ENCODE peak calls at places on chromosomes 13 and 19, in four cellular contexts. H is fibroblast of lung, C is GM23338, B is dorsolateral prefrontal cortex. F is an unnamed sample.
A peak's percentile ranks its signal among the peaks of the same experiment; 100 is the strongest.

GRCh38 chr19:10270180-10270615 is 722 bp upstream of the ICAM1 start:
- DNase-seq in B (peak; percentile 27), H (no peak), C (peak; percentile 47), F (peak; percentile 72)

GRCh38 chr19:8149261-8150094 is at the start of gene FBN3:
- DNase-seq in C (peak; percentile 79), B (no peak), H (no peak), F (peak; percentile 37)

GRCh38 chr19:51821921-51822716 is 27.2 kb downstream of the FPR3 start:
- DNase-seq in H (no peak), B (no peak), C (no peak), F (no peak)

GRCh38 chr19:1068111-1069001 is 1.4 kb downstream of the ARHGAP45 start:
- DNase-seq in B (no peak), C (no peak), H (no peak), F (peak; percentile 72)

GRCh38 chr19:41554902-41555301 is 21.1 kb upstream of the CEACAM21 start:
- DNase-seq in C (no peak), H (no peak), B (no peak), F (no peak)

GRCh38 chr19:18883530-18884304 is 12.2 kb downstream of the CERS1 start:
- DNase-seq in C (no peak), B (no peak), H (no peak), F (no peak)

GRCh38 chr13:110435331-110435730 is 126.2 kb downstream of the RAB20 start:
- DNase-seq in H (no peak), B (no peak), C (no peak), F (no peak)

GRCh38 chr19:38836438-38837303 is 5.1 kb upstream of the ECH1 start:
- DNase-seq in C (no peak), B (no peak), H (no peak), F (no peak)

GRCh38 chr19:41997121-41997850 is 3.3 kb upstream of the ATP1A3 start:
- DNase-seq in C (peak; percentile 88), H (peak; percentile 29), B (peak; percentile 43), F (peak; percentile 87)

GRCh38 chr13:111117961-111118360 is 2.9 kb downstream of the ARHGEF7 start:
- DNase-seq in C (no peak), H (no peak), B (no peak), F (no peak)

GRCh38 chr19:40165362-40165937 is 25.8 kb upstream of the MAP3K10 start:
- DNase-seq in H (peak; percentile 10), C (peak; percentile 90), B (peak; percentile 38), F (peak; percentile 82)

GRCh38 chr19:18021121-18021755 is 13.3 kb downstream of the ARRDC2 start:
- DNase-seq in H (peak; percentile 82), B (peak; percentile 82), C (no peak), F (no peak)

GRCh38 chr19:19453129-19453461 is 47.6 kb downstream of the GATAD2A start:
- DNase-seq in H (no peak), C (no peak), B (no peak), F (no peak)

GRCh38 chr19:21028969-21029268 is 8.5 kb downstream of the ZNF430 start:
- DNase-seq in C (no peak), B (no peak), H (peak; percentile 12), F (no peak)

GRCh38 chr13:109787135-109787954 is 962 bp upstream of the IRS2 start:
- DNase-seq in H (peak; percentile 48), C (peak; percentile 74), B (no peak), F (peak; percentile 31)

GRCh38 chr19:38564981-38565685 is 52.6 kb downstream of the MAP4K1 start:
- DNase-seq in C (peak; percentile 67), B (no peak), H (peak; percentile 6), F (peak; percentile 64)

GRCh38 chr13:107452833-107453232 is 762.5 kb downstream of the LIG4 start:
- DNase-seq in C (no peak), B (no peak), H (no peak), F (no peak)

GRCh38 chr19:19176950-19177349 is 6.9 kb upstream of the MEF2B start:
- DNase-seq in H (no peak), C (no peak), B (no peak), F (no peak)

GRCh38 chr19:42433503-42434260 is 6.5 kb upstream of the LIPE start:
- DNase-seq in B (peak; percentile 87), C (peak; percentile 86), H (no peak), F (peak; percentile 60)

GRCh38 chr13:86976521-86977324 is 694.4 kb upstream of the SLITRK5 start:
- DNase-seq in H (peak; percentile 32), C (no peak), B (no peak), F (no peak)

GRCh38 chr19:40610396-40611064 is 9.4 kb downstream of the LTBP4 start:
- DNase-seq in H (no peak), B (no peak), C (peak; percentile 42), F (no peak)

GRCh38 chr19:6693681-6694080 is 23.7 kb upstream of the TNFSF14 start:
- DNase-seq in B (no peak), C (peak; percentile 71), H (no peak), F (no peak)

GRCh38 chr13:29516012-29516411 is 79.5 kb downstream of the SLC7A1 start:
- DNase-seq in H (no peak), C (no peak), B (no peak), F (no peak)

DNA sequence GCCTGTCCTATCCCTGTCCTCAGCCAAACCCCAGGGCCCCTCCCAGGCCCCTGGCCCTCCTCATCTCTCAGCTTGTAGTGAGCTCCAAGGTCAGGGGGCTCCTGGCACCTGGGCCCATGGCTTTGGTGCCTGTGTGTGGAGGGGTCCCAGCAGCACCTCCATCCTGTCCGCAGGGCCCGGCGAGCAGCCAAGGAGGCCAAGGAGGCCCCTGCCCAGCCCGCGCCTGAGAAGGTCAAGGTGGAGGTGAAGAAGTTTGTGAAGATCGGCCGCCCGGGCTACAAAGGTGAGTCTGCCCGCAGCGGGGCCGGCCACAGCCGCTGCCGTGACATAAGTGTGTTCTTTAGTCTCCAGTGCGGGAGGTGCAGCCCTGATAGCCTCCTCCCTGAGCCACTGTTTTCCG is 3.9 kb upstream of the AMH start:
- DNase-seq in C (no peak), H (no peak), B (no peak), F (no peak)
- TF ChIP-seq CTCF in C (no peak), H (no peak), B (no peak), F (no peak)

GRCh38 chr19:14070268-14071050 is 2.1 kb upstream of the MISP3 start:
- DNase-seq in B (no peak), H (no peak), C (no peak), F (no peak)

GRCh38 chr19:14078406-14078805 is 5.8 kb downstream of the MISP3 start:
- DNase-seq in C (no peak), H (no peak), B (no peak), F (no peak)

GRCh38 chr19:14072535-14073231 is at the start of gene MISP3:
- DNase-seq in H (peak; percentile 53), B (no peak), C (peak; percentile 46), F (peak; percentile 77)

GRCh38 chr19:14073925-14074838 is 1.6 kb downstream of the MISP3 start:
- DNase-seq in H (no peak), C (no peak), B (no peak), F (peak; percentile 34)

DNA sequence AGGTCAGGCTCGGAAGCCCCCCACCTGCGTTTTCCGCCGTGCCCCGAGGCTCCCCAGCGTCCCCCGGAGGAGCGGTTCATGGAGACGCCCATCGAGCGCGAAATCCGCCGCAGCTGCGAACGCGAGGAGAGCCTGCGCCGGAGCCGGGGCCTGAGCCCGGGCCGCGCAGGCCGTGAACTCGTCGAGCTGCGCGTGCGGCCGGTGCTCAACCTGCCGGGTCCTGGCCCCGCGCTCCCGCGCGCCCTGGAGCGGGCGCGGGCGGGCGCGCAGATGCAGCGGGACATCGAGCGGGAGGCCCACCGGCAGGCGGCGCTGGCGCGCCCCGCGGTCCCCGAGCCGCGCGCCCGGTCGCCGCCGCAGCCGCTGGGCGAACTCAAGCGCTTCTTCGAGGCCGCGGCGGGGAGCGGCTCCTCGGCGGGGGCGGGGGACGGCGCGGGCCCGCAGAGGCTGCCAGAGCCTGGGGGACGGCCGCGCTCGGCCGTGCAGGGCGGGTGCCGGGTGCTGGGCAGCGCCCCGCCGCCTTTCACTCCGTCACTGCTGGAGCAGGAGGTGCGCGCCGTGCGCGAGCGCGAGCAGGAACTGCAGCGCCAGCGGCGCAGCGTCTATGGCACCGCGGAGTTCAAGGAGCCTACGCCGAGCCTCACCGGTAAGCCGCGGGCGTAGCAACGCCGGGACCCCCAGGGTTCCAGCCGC is 792 bp downstream of the MISP3 start:
- DNase-seq in B (peak; percentile 55), H (peak; percentile 83), C (peak; percentile 74), F (peak; percentile 92)
- TF ChIP-seq CTCF in B (peak; percentile 7), H (peak; percentile 13), C (no peak), F (peak; percentile 83)

GRCh38 chr19:13838943-13839192 is 38.1 kb upstream of the NANOS3 start:
- DNase-seq in H (no peak), B (no peak), C (no peak), F (no peak)

GRCh38 chr19:13841339-13842293 is 35.3 kb upstream of the NANOS3 start:
- DNase-seq in C (no peak), H (peak; percentile 41), B (no peak), F (no peak)

GRCh38 chr19:13840751-13841338 is 36.1 kb upstream of the NANOS3 start:
- DNase-seq in H (no peak), B (no peak), C (no peak), F (no peak)

GRCh38 chr19:13839193-13839937 is 37.6 kb upstream of the NANOS3 start:
- DNase-seq in H (peak; percentile 88), B (peak; percentile 47), C (peak; percentile 78), F (peak; percentile 92)

GRCh38 chr19:13839938-13840750 is 36.8 kb upstream of the NANOS3 start:
- DNase-seq in H (peak; percentile 41), B (no peak), C (no peak), F (no peak)
- TF ChIP-seq CTCF in H (no peak), B (no peak), C (no peak), F (no peak)

GRCh38 chr13:31050486-31051400 is 111.0 kb downstream of the HSPH1 start:
- DNase-seq in H (no peak), C (no peak), B (no peak), F (no peak)
- TF ChIP-seq CTCF in H (peak; percentile 41), C (no peak), B (peak; percentile 16), F (no peak)

DNA sequence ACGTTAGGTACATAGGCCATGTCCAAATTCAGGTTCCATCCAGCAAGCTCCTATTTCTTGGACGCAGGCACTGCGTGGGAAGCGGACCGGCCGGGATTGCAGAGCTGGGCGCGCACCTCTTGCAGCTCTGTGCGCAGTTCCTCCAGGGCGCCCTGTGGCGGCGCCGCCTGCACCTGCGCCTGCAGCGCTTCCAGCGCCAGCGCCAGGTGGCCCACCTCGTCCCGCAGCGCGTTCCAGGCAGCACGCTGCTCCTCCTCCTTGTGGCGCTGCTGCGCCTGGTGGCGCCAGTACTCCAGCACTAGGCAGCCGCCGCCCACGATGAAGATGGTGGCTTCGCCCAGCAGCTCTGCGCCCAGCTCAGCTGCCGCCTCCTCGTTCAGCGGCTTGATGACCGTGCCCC is 31.1 kb downstream of the OPA3 start:
- DNase-seq in H (no peak), B (peak; percentile 26), C (peak; percentile 92), F (no peak)
- TF ChIP-seq CTCF in H (no peak), B (no peak), C (peak; percentile 23), F (no peak)

DNA sequence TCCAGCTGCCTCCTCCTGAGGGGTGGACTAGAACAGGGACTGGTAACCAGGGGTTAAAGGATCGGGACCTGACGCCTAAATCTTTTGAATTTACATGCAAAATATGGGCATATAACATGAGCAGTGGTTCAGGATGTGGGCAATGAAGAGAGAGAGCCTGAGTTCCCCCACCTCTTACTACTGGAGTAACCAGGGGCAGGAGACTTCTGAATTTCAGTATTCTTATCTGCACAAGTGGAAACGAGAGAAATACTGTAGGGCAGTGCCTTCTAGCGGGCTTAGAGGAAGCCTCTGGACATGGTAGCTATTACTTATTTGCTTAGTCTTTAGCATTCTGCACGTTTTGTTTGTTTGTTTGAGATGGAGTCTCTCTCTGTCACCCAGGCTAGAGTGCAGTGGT is 26.3 kb downstream of the BCAT2 start:
- DNase-seq in C (no peak), H (no peak), B (no peak), F (no peak)
- TF ChIP-seq CTCF in C (no peak), H (peak; percentile 29), B (no peak), F (no peak)